ENCODE peak calls at places on chromosomes 1 and 21, in seven cellular contexts. W, J, M, G, L, B and F are unnamed samples.

GRCh38 chr1:171055966-171056643 is 34.6 kb upstream of the FMO3 start:
- DNase-seq in W (no peak), J (no peak), B (no peak), M (no peak), G (no peak), L (no peak), F (no peak)

GRCh38 chr1:240104662-240105061 is 13.0 kb downstream of the FMN2 start:
- DNase-seq in W (no peak), M (no peak), B (no peak), J (no peak), G (no peak), L (no peak), F (no peak)

GRCh38 chr21:25963186-25963585 is 207.4 kb downstream of the APP start:
- DNase-seq in W (no peak), L (no peak), J (no peak), G (no peak), M (no peak), B (no peak), F (no peak)

GRCh38 chr1:89705901-89706699 is 73.2 kb downstream of the LRRC8C start:
- DNase-seq in W (no peak), G (no peak), M (no peak), L (no peak), J (no peak), B (no peak), F (no peak)

GRCh38 chr1:164780863-164781262 is 221.9 kb downstream of the PBX1 start:
- DNase-seq in B (no peak), W (no peak), L (no peak), G (no peak), J (no peak), M (no peak), F (no peak)

GRCh38 chr1:155130272-155131006 is 2.8 kb downstream of the EFNA1 start:
- DNase-seq in M (no peak), J (no peak), L (no peak), G (no peak), W (no peak), B (no peak), F (no peak)

GRCh38 chr1:192439373-192440025 is 122.7 kb downstream of the RGS21 start:
- DNase-seq in L (no peak), W (no peak), M (no peak), B (no peak), J (no peak), G (no peak), F (no peak)

GRCh38 chr1:54137532-54138061 is 15.2 kb downstream of the CDCP2 start:
- DNase-seq in L (no peak), G (no peak), B (no peak), W (no peak), J (no peak), M (no peak), F (no peak)

GRCh38 chr1:112906155-112906698 is 49.8 kb downstream of the SLC16A1 start:
- DNase-seq in G (no peak), W (no peak), L (no peak), J (no peak), M (no peak), B (no peak), F (no peak)

GRCh38 chr1:155309423-155310021 is 856 bp downstream of the FDPS start:
- DNase-seq in L (no peak), J (no peak), M (peak), W (no peak), G (no peak), B (no peak), F (no peak)

GRCh38 chr1:166272155-166272554 is 105.4 kb upstream of the FAM78B start:
- DNase-seq in J (no peak), W (no peak), B (no peak), M (no peak), G (no peak), L (no peak), F (no peak)

GRCh38 chr1:172107261-172107820 is 266.0 kb downstream of the DNM3 start:
- DNase-seq in B (no peak), J (no peak), L (no peak), M (no peak), G (no peak), W (no peak), F (no peak)